ENCODE peak calls at places on chromosome 18, in seven cellular contexts. K is ACHN; I is stimulated activated CD8-positive, alpha-beta memory T cell treated with anti-CD3 and anti-CD28 coated beads, Interleukin-15, amount 100 ng/mL, for 24 hours; L is T-helper 2 cell; B is NAMALWA; O is KG1; S is G401. T is an unnamed sample.

GRCh38 chr18:72544092-72544886 is at the start of gene CBLN2:
- DNase-seq in K (peak; percentile 82), I (no peak), L (no peak), B (no peak), O (no peak), S (peak; percentile 11), T (peak; percentile 72)

GRCh38 chr18:51660316-51660715 is 462.8 kb upstream of the MEX3C start:
- DNase-seq in K (no peak), I (no peak), L (no peak), B (no peak), O (no peak), S (no peak), T (no peak)

GRCh38 chr18:49811151-49811938 is 2.0 kb downstream of the ACAA2 start:
- DNase-seq in K (no peak), I (no peak), L (no peak), B (no peak), O (no peak), S (peak; percentile 7), T (no peak)

GRCh38 chr18:38427736-38428135 is 862.1 kb upstream of the CELF4 start:
- DNase-seq in K (no peak), I (no peak), L (no peak), B (no peak), O (no peak), S (no peak), T (no peak)

GRCh38 chr18:49002881-49003280 is 52.1 kb upstream of the SMAD7 start:
- DNase-seq in K (no peak), I (no peak), L (no peak), B (no peak), O (no peak), S (no peak), T (no peak)

GRCh38 chr18:74342416-74343043 is 26.9 kb downstream of the C18orf63 start:
- DNase-seq in K (peak; percentile 68), I (no peak), L (no peak), B (peak; percentile 67), O (peak; percentile 20), S (peak; percentile 68), T (peak; percentile 64)

GRCh38 chr18:7617738-7618422 is 50.8 kb downstream of the PTPRM start:
- DNase-seq in K (peak; percentile 49), I (no peak), L (no peak), B (no peak), O (no peak), S (no peak), T (no peak)

GRCh38 chr18:2148823-2149222 is 422.5 kb downstream of the METTL4 start:
- DNase-seq in K (no peak), I (no peak), L (no peak), B (no peak), O (no peak), S (no peak), T (no peak)

GRCh38 chr18:73879328-73879727 is 268.3 kb downstream of the FBXO15 start:
- DNase-seq in K (no peak), I (no peak), L (no peak), B (no peak), O (no peak), S (no peak), T (no peak)

GRCh38 chr18:47174545-47175116 is 1.5 kb downstream of the IER3IP1 start:
- DNase-seq in K (peak; percentile 13), I (no peak), L (no peak), B (no peak), O (no peak), S (no peak), T (no peak)

GRCh38 chr18:22168360-22168921 is 948 bp upstream of the GATA6 start:
- DNase-seq in K (peak; percentile 26), I (no peak), L (no peak), B (no peak), O (no peak), S (no peak), T (peak; percentile 35)

GRCh38 chr18:2991241-2991640 is 21.7 kb downstream of the LPIN2 start:
- DNase-seq in K (no peak), I (no peak), L (no peak), B (no peak), O (no peak), S (no peak), T (no peak)

GRCh38 chr18:43393174-43393573 is 115.9 kb upstream of the SYT4 start:
- DNase-seq in K (no peak), I (no peak), L (no peak), B (no peak), O (no peak), S (peak; percentile 92), T (no peak)

GRCh38 chr18:39636931-39637330 is 2071.3 kb upstream of the CELF4 start:
- DNase-seq in K (no peak), I (no peak), L (no peak), B (no peak), O (no peak), S (no peak), T (no peak)

GRCh38 chr18:25710981-25711380 is 359.0 kb upstream of the ZNF521 start:
- DNase-seq in K (no peak), I (no peak), L (no peak), B (no peak), O (no peak), S (no peak), T (no peak)

GRCh38 chr18:65750421-65751144 is at the start of gene CDH7:
- DNase-seq in K (no peak), I (no peak), L (no peak), B (no peak), O (no peak), S (peak; percentile 58), T (no peak)

GRCh38 chr18:79900610-79901570 is 50.6 kb downstream of the SLC66A2 start:
- DNase-seq in K (no peak), I (no peak), L (no peak), B (no peak), O (no peak), S (no peak), T (no peak)

GRCh38 chr18:56445422-56445821 is 193.0 kb downstream of the TXNL1 start:
- DNase-seq in K (no peak), I (no peak), L (no peak), B (no peak), O (no peak), S (no peak), T (no peak)

GRCh38 chr18:44708451-44709083 is 27.9 kb downstream of the SETBP1 start:
- DNase-seq in K (no peak), I (no peak), L (no peak), B (no peak), O (no peak), S (no peak), T (no peak)

GRCh38 chr18:4040391-4041172 is 414.5 kb downstream of the DLGAP1 start:
- DNase-seq in K (no peak), I (no peak), L (no peak), B (no peak), O (no peak), S (peak; percentile 7), T (peak; percentile 31)

GRCh38 chr18:50729326-50729725 is 90.5 kb downstream of the MRO start:
- DNase-seq in K (no peak), I (no peak), L (no peak), B (no peak), O (no peak), S (no peak), T (no peak)

GRCh38 chr18:78716022-78716421 is 263.6 kb upstream of the SALL3 start:
- DNase-seq in K (no peak), I (no peak), L (no peak), B (no peak), O (no peak), S (no peak), T (no peak)

GRCh38 chr18:63237486-63237885 is 82.1 kb downstream of the BCL2 start:
- DNase-seq in K (peak; percentile 59), I (no peak), L (no peak), B (no peak), O (no peak), S (peak; percentile 55), T (no peak)

GRCh38 chr18:55283309-55283708 is 304.7 kb downstream of the TCF4 start:
- DNase-seq in K (peak; percentile 26), I (no peak), L (no peak), B (no peak), O (no peak), S (no peak), T (no peak)

GRCh38 chr18:22838221-22838620 is 94.9 kb upstream of the RBBP8 start:
- DNase-seq in K (no peak), I (no peak), L (no peak), B (no peak), O (no peak), S (no peak), T (no peak)

GRCh38 chr18:30991397-30991796 is 51.1 kb downstream of the DSC3 start:
- DNase-seq in K (no peak), I (no peak), L (no peak), B (no peak), O (no peak), S (no peak), T (no peak)

GRCh38 chr18:13470555-13471494 is 252.3 kb downstream of the LDLRAD4 start:
- DNase-seq in K (no peak), I (no peak), L (no peak), B (no peak), O (no peak), S (peak; percentile 46), T (no peak)

GRCh38 chr18:23460285-23461273 is 7.5 kb downstream of the RIOK3 start:
- DNase-seq in K (no peak), I (no peak), L (no peak), B (no peak), O (no peak), S (no peak), T (no peak)

GRCh38 chr18:63342206-63342605 is 22.6 kb upstream of the BCL2 start:
- DNase-seq in K (peak; percentile 32), I (no peak), L (no peak), B (peak; percentile 73), O (no peak), S (peak; percentile 43), T (peak; percentile 38)

GRCh38 chr18:58565021-58565420 is 63.9 kb downstream of the ALPK2 start:
- DNase-seq in K (no peak), I (no peak), L (no peak), B (peak; percentile 83), O (no peak), S (no peak), T (peak; percentile 33)

GRCh38 chr18:9914584-9915290 is 921 bp downstream of the VAPA start:
- DNase-seq in K (peak; percentile 85), I (peak; percentile 49), L (peak; percentile 43), B (peak; percentile 85), O (peak; percentile 18), S (peak; percentile 48), T (peak; percentile 77)

GRCh38 chr18:10318686-10318960 is 135.8 kb upstream of the APCDD1 start:
- DNase-seq in K (no peak), I (no peak), L (no peak), B (no peak), O (no peak), S (no peak), T (no peak)